ENCODE peak calls at places on chromosomes 6 and 20, in five cellular contexts. F is activated CD4-positive, CD25-positive, alpha-beta regulatory T cell treated with anti-CD3 and anti-CD28 coated beads, Interleukin-2, amount 50 U/mL, for 16 hours; Q is endothelial cell; J is islet precursor cell; B is hippocampal formation. W is an unnamed sample.

GRCh38 chr20:57361517-57361916 is 10.5 kb downstream of the RAE1 start:
- DNase-seq in F (no peak), B (no peak), Q (no peak), J (no peak), W (no peak)

GRCh38 chr6:108163644-108164536 is 1.9 kb upstream of the NR2E1 start:
- DNase-seq in Q (no peak), F (no peak), B (no peak), J (no peak), W (no peak)

GRCh38 chr6:111663692-111664564 is 58.2 kb upstream of the TRAF3IP2 start:
- DNase-seq in B (no peak), Q (peak), F (no peak), J (peak), W (peak)

GRCh38 chr6:18561006-18561750 is 174.0 kb downstream of the RNF144B start:
- DNase-seq in F (no peak), B (no peak), J (no peak), Q (no peak), W (no peak)

GRCh38 chr20:39479196-39479810 is 517.2 kb downstream of the DHX35 start:
- DNase-seq in J (no peak), F (no peak), Q (no peak), B (no peak), W (no peak)

GRCh38 chr20:51062065-51062464 is 39.2 kb upstream of the KCNG1 start:
- DNase-seq in F (no peak), Q (no peak), J (peak), B (no peak), W (no peak)

GRCh38 chr6:149405823-149406765 is 6.0 kb downstream of the SUMO4 start:
- DNase-seq in J (no peak), B (no peak), F (no peak), Q (no peak), W (no peak)

GRCh38 chr20:51331466-51331865 is 211.1 kb downstream of the NFATC2 start:
- DNase-seq in B (no peak), F (no peak), J (no peak), Q (no peak), W (peak)

GRCh38 chr6:84033523-84034451 is at the start of gene MRAP2:
- DNase-seq in J (peak), F (no peak), B (no peak), Q (peak), W (peak)

GRCh38 chr20:51189814-51190782 is 167.2 kb upstream of the KCNG1 start:
- DNase-seq in J (peak), Q (no peak), F (no peak), B (no peak), W (no peak)

GRCh38 chr6:146901940-146902816 is 302.0 kb upstream of the STXBP5 start:
- DNase-seq in Q (no peak), J (no peak), F (no peak), B (no peak), W (no peak)

GRCh38 chr6:79536615-79536968 is 638 bp downstream of the LCA5 start:
- DNase-seq in B (no peak), F (no peak), Q (no peak), J (peak), W (no peak)

GRCh38 chr6:98116513-98116912 is 717.9 kb upstream of the POU3F2 start:
- DNase-seq in F (no peak), Q (no peak), B (no peak), J (no peak), W (no peak)

GRCh38 chr6:106253731-106254130 is 71.8 kb downstream of the ATG5 start:
- DNase-seq in F (no peak), Q (no peak), J (no peak), B (no peak), W (no peak)

GRCh38 chr6:53250761-53251672 is 97.7 kb downstream of the ELOVL5 start:
- DNase-seq in Q (no peak), F (no peak), B (peak), J (no peak), W (no peak)

GRCh38 chr6:40947876-40948514 is 91.0 kb downstream of the UNC5CL start:
- DNase-seq in F (no peak), J (no peak), Q (no peak), B (no peak), W (no peak)

GRCh38 chr20:41196653-41197225 is 59.4 kb downstream of the PLCG1 start:
- DNase-seq in Q (no peak), F (no peak), J (no peak), B (no peak), W (no peak)

GRCh38 chr20:7883309-7883708 is 56.9 kb downstream of the HAO1 start:
- DNase-seq in B (no peak), Q (no peak), F (no peak), J (no peak), W (no peak)

GRCh38 chr6:117265425-117266266 is at the start of gene VGLL2:
- DNase-seq in B (no peak), J (peak), F (no peak), Q (peak), W (no peak)

GRCh38 chr6:129280719-129281118 is 397.8 kb downstream of the LAMA2 start:
- DNase-seq in J (no peak), F (no peak), B (no peak), Q (no peak), W (no peak)

GRCh38 chr6:16739329-16739801 is 21.9 kb downstream of the ATXN1 start:
- DNase-seq in F (no peak), B (no peak), J (no peak), Q (no peak), W (peak)

GRCh38 chr20:4018015-4018748 is 2.8 kb upstream of the RNF24 start:
- DNase-seq in B (no peak), J (peak), F (no peak), Q (no peak), W (no peak)

GRCh38 chr6:32852844-32853540 is 512 bp downstream of the TAP1 start:
- DNase-seq in F (peak), J (peak), Q (peak), B (peak), W (peak)